ENCODE peak calls at places on chromosomes 11 and 22, in six cellular contexts. One of them, this sample, is unnamed.

GRCh38 chr11:126406368-126406767 is 50.9 kb downstream of the ST3GAL4 start:
- DNase-seq in AG09319: no peak
- DNase-seq in B cell: no peak
- DNase-seq in lung: no peak
- DNase-seq in epithelial cell of esophagus: no peak
- DNase-seq in pancreas: no peak
- DNase-seq in this sample: no peak

GRCh38 chr11:68412593-68413475 is 47.7 kb upstream of the PPP6R3 start:
- DNase-seq in AG09319: no peak
- DNase-seq in B cell: no peak
- DNase-seq in lung: no peak
- DNase-seq in epithelial cell of esophagus: peak
- DNase-seq in pancreas: peak
- DNase-seq in this sample: no peak

GRCh38 chr11:6647282-6647679 is 8.3 kb downstream of the DCHS1 start:
- DNase-seq in AG09319: no peak
- DNase-seq in B cell: no peak
- DNase-seq in lung: no peak
- DNase-seq in epithelial cell of esophagus: no peak
- DNase-seq in pancreas: no peak
- DNase-seq in this sample: no peak

GRCh38 chr11:131278472-131278871 is 91.9 kb upstream of the NTM start:
- DNase-seq in AG09319: no peak
- DNase-seq in B cell: no peak
- DNase-seq in lung: no peak
- DNase-seq in epithelial cell of esophagus: no peak
- DNase-seq in pancreas: no peak
- DNase-seq in this sample: no peak

GRCh38 chr11:73478737-73479347 is 102.6 kb downstream of the RELT start:
- DNase-seq in AG09319: no peak
- DNase-seq in B cell: no peak
- DNase-seq in lung: no peak
- DNase-seq in epithelial cell of esophagus: peak
- DNase-seq in pancreas: no peak
- DNase-seq in this sample: no peak

GRCh38 chr22:45968751-45969413 is 8.1 kb downstream of the WNT7B start:
- DNase-seq in AG09319: no peak
- DNase-seq in B cell: no peak
- DNase-seq in lung: no peak
- DNase-seq in epithelial cell of esophagus: peak
- DNase-seq in pancreas: no peak
- DNase-seq in this sample: no peak

GRCh38 chr22:49536571-49537131 is 291.0 kb downstream of the BRD1 start:
- DNase-seq in AG09319: no peak
- DNase-seq in B cell: no peak
- DNase-seq in lung: no peak
- DNase-seq in epithelial cell of esophagus: no peak
- DNase-seq in pancreas: no peak
- DNase-seq in this sample: no peak

GRCh38 chr11:66124564-66124963 is 54.5 kb downstream of the PACS1 start:
- DNase-seq in AG09319: no peak
- DNase-seq in B cell: no peak
- DNase-seq in lung: no peak
- DNase-seq in epithelial cell of esophagus: peak
- DNase-seq in pancreas: no peak
- DNase-seq in this sample: no peak

GRCh38 chr22:46067159-46068111 is 82.9 kb upstream of the PPARA start:
- DNase-seq in AG09319: no peak
- DNase-seq in B cell: peak
- DNase-seq in lung: no peak
- DNase-seq in epithelial cell of esophagus: no peak
- DNase-seq in pancreas: peak
- DNase-seq in this sample: no peak

GRCh38 chr11:4095509-4096230 is 1.1 kb downstream of the RRM1 start:
- DNase-seq in AG09319: peak
- DNase-seq in B cell: no peak
- DNase-seq in lung: no peak
- DNase-seq in epithelial cell of esophagus: peak
- DNase-seq in pancreas: no peak
- DNase-seq in this sample: no peak

GRCh38 chr11:111905391-111905790 is 6.2 kb downstream of the CRYAB start:
- DNase-seq in AG09319: no peak
- DNase-seq in B cell: no peak
- DNase-seq in lung: no peak
- DNase-seq in epithelial cell of esophagus: no peak
- DNase-seq in pancreas: no peak
- DNase-seq in this sample: no peak
- TF ChIP-seq CTCF in AG09319: no peak
- TF ChIP-seq CTCF in B cell: no peak
- TF ChIP-seq CTCF in lung: no peak
- TF ChIP-seq CTCF in epithelial cell of esophagus: no peak
- TF ChIP-seq CTCF in pancreas: no peak
- TF ChIP-seq CTCF in this sample: no peak

GRCh38 chr11:130068986-130069683 is 559 bp upstream of the APLP2 start:
- DNase-seq in AG09319: peak
- DNase-seq in B cell: peak
- DNase-seq in lung: peak
- DNase-seq in epithelial cell of esophagus: peak
- DNase-seq in pancreas: peak
- DNase-seq in this sample: no peak

GRCh38 chr11:130069684-130070108 is at the start of gene APLP2:
- DNase-seq in AG09319: peak
- DNase-seq in B cell: peak
- DNase-seq in lung: peak
- DNase-seq in epithelial cell of esophagus: peak
- DNase-seq in pancreas: peak
- DNase-seq in this sample: peak

GRCh38 chr11:130071211-130071712 is 1.6 kb downstream of the APLP2 start:
- DNase-seq in AG09319: no peak
- DNase-seq in B cell: no peak
- DNase-seq in lung: no peak
- DNase-seq in epithelial cell of esophagus: peak
- DNase-seq in pancreas: no peak
- DNase-seq in this sample: no peak

GRCh38 chr11:130070829-130071205 is 1.1 kb downstream of the APLP2 start:
- DNase-seq in AG09319: no peak
- DNase-seq in B cell: no peak
- DNase-seq in lung: peak
- DNase-seq in epithelial cell of esophagus: no peak
- DNase-seq in pancreas: no peak
- DNase-seq in this sample: peak

GRCh38 chr11:130070109-130070828 is 575 bp downstream of the APLP2 start:
- DNase-seq in AG09319: no peak
- DNase-seq in B cell: peak
- DNase-seq in lung: peak
- DNase-seq in epithelial cell of esophagus: peak
- DNase-seq in pancreas: peak
- DNase-seq in this sample: peak
- TF ChIP-seq CTCF in AG09319: peak
- TF ChIP-seq CTCF in B cell: no peak
- TF ChIP-seq CTCF in lung: no peak
- TF ChIP-seq CTCF in epithelial cell of esophagus: no peak
- TF ChIP-seq CTCF in pancreas: no peak
- TF ChIP-seq CTCF in this sample: no peak

DNA sequence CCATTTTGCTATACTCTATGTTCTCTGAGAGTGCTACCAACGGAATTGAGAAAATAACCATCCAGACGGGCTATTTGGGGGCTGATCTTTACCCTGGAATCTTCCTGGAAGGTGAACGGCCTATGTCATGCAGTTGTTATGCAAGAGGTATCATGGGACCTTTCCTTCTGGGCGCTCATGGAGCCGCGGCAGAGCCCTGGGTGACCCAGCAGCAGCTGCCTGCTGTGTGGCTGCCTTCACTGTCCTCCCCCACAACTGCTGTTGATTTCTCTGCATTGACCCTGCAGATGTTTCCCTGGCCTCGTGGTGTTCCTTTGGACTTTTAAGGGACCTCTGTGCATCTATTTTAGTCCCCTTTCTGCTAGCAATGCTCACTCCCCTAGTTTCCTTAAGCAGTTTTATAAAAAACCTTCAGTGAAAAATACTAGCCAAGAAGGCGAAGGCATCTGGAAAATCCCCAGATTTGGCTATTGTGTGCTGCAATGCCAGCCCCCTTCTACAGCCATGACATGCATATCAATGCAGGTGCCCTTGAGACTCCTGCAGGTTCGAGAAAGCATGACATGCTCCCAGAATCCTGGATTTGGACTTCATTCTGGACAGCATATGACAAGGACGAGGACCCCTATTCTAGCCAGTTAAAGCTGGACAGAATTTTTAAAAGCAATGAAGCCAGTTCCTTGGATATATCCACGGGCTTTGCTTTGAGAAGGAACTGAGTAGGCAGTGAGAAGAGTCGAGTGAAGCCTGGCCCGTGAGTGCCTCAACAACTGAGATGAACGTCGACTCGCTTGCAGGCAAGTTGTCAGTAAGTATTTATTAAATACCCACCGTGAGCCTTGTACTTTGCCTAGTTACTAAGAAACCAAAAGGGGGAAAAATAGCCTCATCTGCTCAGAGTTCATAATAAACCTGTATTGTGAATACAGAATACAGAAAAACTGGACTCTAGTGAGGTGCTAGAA is at the start of gene SLC25A18:
- DNase-seq in AG09319: no peak
- DNase-seq in B cell: no peak
- DNase-seq in lung: no peak
- DNase-seq in epithelial cell of esophagus: no peak
- DNase-seq in pancreas: no peak
- DNase-seq in this sample: no peak
- TF ChIP-seq CTCF in AG09319: no peak
- TF ChIP-seq CTCF in B cell: no peak
- TF ChIP-seq CTCF in lung: no peak
- TF ChIP-seq CTCF in epithelial cell of esophagus: no peak
- TF ChIP-seq CTCF in pancreas: no peak
- TF ChIP-seq CTCF in this sample: peak

GRCh38 chr11:46410021-46410420 is 18.4 kb upstream of the CHRM4 start:
- DNase-seq in AG09319: no peak
- DNase-seq in B cell: no peak
- DNase-seq in lung: no peak
- DNase-seq in epithelial cell of esophagus: no peak
- DNase-seq in pancreas: no peak
- DNase-seq in this sample: no peak
- TF ChIP-seq CTCF in AG09319: no peak
- TF ChIP-seq CTCF in B cell: no peak
- TF ChIP-seq CTCF in lung: no peak
- TF ChIP-seq CTCF in epithelial cell of esophagus: peak
- TF ChIP-seq CTCF in pancreas: no peak
- TF ChIP-seq CTCF in this sample: no peak

DNA sequence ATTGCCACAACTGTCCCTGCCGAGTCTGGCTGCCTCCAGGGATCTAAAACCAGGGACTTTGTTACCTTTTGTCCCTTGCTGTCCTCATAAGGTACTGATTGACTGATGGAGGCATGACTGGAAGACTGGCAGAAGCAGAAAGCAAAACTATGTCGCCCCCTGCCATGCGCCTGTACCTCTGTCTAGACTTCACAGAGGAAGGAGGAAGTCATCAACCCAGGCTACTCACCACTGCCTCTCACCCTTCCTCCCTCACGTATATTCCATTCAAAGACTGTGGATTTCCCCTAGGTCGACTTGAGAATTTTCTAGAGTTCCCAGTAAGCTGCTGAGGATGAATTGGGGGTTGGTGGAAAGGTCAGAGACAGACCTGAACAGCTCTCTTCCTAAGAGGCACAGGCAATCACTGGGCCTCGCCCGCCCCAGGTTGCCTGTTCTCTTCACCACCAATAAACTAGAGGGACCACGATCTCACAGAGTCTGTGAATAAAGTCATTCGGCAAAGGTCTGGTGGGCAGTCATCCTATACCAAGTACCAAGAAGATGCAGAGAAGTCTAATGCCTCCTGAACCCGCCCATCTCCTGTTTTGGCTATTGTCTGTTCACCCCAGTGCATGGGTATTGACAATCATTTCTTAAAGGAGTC is 27.5 kb upstream of the CHST1 start:
- DNase-seq in AG09319: no peak
- DNase-seq in B cell: no peak
- DNase-seq in lung: no peak
- DNase-seq in epithelial cell of esophagus: no peak
- DNase-seq in pancreas: no peak
- DNase-seq in this sample: no peak
- TF ChIP-seq CTCF in AG09319: no peak
- TF ChIP-seq CTCF in B cell: no peak
- TF ChIP-seq CTCF in lung: no peak
- TF ChIP-seq CTCF in epithelial cell of esophagus: no peak
- TF ChIP-seq CTCF in pancreas: no peak
- TF ChIP-seq CTCF in this sample: no peak

GRCh38 chr11:112786196-112786595 is 175.0 kb upstream of the NCAM1 start:
- DNase-seq in AG09319: no peak
- DNase-seq in B cell: no peak
- DNase-seq in lung: no peak
- DNase-seq in epithelial cell of esophagus: no peak
- DNase-seq in pancreas: no peak
- DNase-seq in this sample: no peak

GRCh38 chr11:112785717-112786116 is 175.5 kb upstream of the NCAM1 start:
- DNase-seq in AG09319: no peak
- DNase-seq in B cell: no peak
- DNase-seq in lung: no peak
- DNase-seq in epithelial cell of esophagus: no peak
- DNase-seq in pancreas: no peak
- DNase-seq in this sample: no peak

GRCh38 chr11:112783945-112784322 is 177.3 kb upstream of the NCAM1 start:
- DNase-seq in AG09319: no peak
- DNase-seq in B cell: no peak
- DNase-seq in lung: no peak
- DNase-seq in epithelial cell of esophagus: no peak
- DNase-seq in pancreas: no peak
- DNase-seq in this sample: no peak

GRCh38 chr11:112785104-112785503 is 176.1 kb upstream of the NCAM1 start:
- DNase-seq in AG09319: no peak
- DNase-seq in B cell: no peak
- DNase-seq in lung: no peak
- DNase-seq in epithelial cell of esophagus: no peak
- DNase-seq in pancreas: no peak
- DNase-seq in this sample: no peak

DNA sequence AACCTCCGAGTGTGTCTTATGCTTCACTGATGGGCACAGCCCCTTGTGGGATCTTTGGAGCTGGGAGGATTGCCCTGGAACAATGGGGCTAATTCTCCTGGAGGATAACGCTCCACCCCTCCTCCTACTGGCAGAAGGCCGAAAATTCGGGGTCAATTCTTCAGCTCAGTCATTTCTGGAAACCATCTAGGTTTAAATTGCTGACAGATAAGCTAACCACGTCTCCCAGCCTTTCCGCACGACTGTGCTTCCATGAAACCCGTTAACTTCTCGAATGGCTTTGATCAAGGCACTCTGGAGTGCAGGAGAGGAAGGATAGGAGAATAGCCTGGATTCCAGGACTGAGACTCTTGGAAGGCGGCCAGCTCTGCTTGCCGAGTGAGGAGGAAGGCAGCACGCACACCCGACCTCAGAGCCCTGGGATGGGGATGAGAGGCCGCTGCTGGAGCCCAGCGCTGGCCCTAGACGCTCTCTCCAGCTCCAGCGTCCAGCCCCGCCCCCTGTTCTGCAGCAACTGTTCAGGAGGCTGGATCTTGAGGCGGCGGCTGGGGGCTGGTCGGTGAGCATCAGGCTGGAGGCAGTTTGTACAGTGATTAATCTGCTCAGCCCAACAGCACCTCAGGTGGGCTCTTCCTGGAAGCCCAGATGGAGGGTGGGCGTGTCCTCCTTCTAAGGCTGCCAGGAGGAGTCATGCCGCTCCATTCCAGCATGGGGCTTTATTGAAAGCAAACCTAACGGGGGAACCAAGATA is 176.7 kb upstream of the NCAM1 start:
- DNase-seq in AG09319: peak
- DNase-seq in B cell: no peak
- DNase-seq in lung: no peak
- DNase-seq in epithelial cell of esophagus: no peak
- DNase-seq in pancreas: peak
- DNase-seq in this sample: peak
- TF ChIP-seq CTCF in AG09319: no peak
- TF ChIP-seq CTCF in B cell: no peak
- TF ChIP-seq CTCF in lung: no peak
- TF ChIP-seq CTCF in epithelial cell of esophagus: no peak
- TF ChIP-seq CTCF in pancreas: no peak
- TF ChIP-seq CTCF in this sample: no peak